ENCODE peak calls at places on chromosomes 7 and 10, in ten cellular contexts. H, P, C, E, M, Q, Y, A, G and X are unnamed samples.

GRCh38 chr7:12256025-12256570 is 45.0 kb downstream of the TMEM106B start:
- DNase-seq in H (no peak), P (peak), C (no peak), E (no peak), M (no peak), Q (no peak), Y (no peak), A (no peak), G (no peak), X (no peak)

GRCh38 chr10:93947055-93947454 is 46.7 kb upstream of the PLCE1 start:
- DNase-seq in H (no peak), P (peak), C (peak), E (no peak), M (peak), Q (no peak), Y (no peak), A (no peak), G (no peak), X (no peak)

GRCh38 chr10:132056663-132057062 is 9.1 kb upstream of the JAKMIP3 start:
- DNase-seq in H (no peak), P (no peak), C (no peak), E (no peak), M (no peak), Q (peak), Y (no peak), A (no peak), G (no peak), X (no peak)

GRCh38 chr7:38232475-38233366 is 40.7 kb downstream of the TARP start:
- DNase-seq in H (peak), P (peak), C (no peak), E (peak), M (no peak), Q (peak), Y (peak), A (peak), G (no peak), X (no peak)

GRCh38 chr7:158861936-158862704 is 5.8 kb downstream of the DYNC2I1 start:
- DNase-seq in H (no peak), P (no peak), C (no peak), E (no peak), M (no peak), Q (no peak), Y (no peak), A (no peak), G (no peak), X (peak)

GRCh38 chr7:48101880-48102448 is 12.9 kb downstream of the UPP1 start:
- DNase-seq in H (no peak), P (no peak), C (no peak), E (peak), M (no peak), Q (no peak), Y (no peak), A (no peak), G (no peak), X (peak)

GRCh38 chr10:70753026-70753663 is 32.0 kb downstream of the TBATA start:
- DNase-seq in H (no peak), P (no peak), C (no peak), E (no peak), M (no peak), Q (peak), Y (no peak), A (no peak), G (no peak), X (no peak)

GRCh38 chr7:74606101-74606908 is 51.2 kb upstream of the GTF2I start:
- DNase-seq in H (peak), P (no peak), C (peak), E (peak), M (no peak), Q (peak), Y (peak), A (no peak), G (no peak), X (no peak)

GRCh38 chr7:126460664-126461063 is 792.1 kb downstream of the GRM8 start:
- DNase-seq in H (no peak), P (no peak), C (no peak), E (no peak), M (no peak), Q (no peak), Y (no peak), A (no peak), G (no peak), X (no peak)

GRCh38 chr7:107464666-107465065 is 5.2 kb upstream of the GPR22 start:
- DNase-seq in H (no peak), P (no peak), C (no peak), E (no peak), M (no peak), Q (no peak), Y (no peak), A (no peak), G (no peak), X (no peak)

GRCh38 chr7:64887756-64888508 is 15.1 kb upstream of the ZNF273 start:
- DNase-seq in H (peak), P (no peak), C (peak), E (peak), M (no peak), Q (no peak), Y (peak), A (peak), G (no peak), X (no peak)

GRCh38 chr10:71297343-71297742 is 21.7 kb upstream of the SLC29A3 start:
- DNase-seq in H (peak), P (no peak), C (no peak), E (no peak), M (no peak), Q (no peak), Y (no peak), A (no peak), G (no peak), X (no peak)

GRCh38 chr7:80428161-80429054 is 83.5 kb downstream of the GNAT3 start:
- DNase-seq in H (peak), P (peak), C (peak), E (peak), M (peak), Q (no peak), Y (no peak), A (no peak), G (peak), X (peak)

GRCh38 chr10:71805776-71806705 is 32.7 kb upstream of the VSIR start:
- DNase-seq in H (peak), P (no peak), C (peak), E (no peak), M (no peak), Q (peak), Y (peak), A (no peak), G (no peak), X (no peak)

GRCh38 chr10:10598297-10598696 is 419.4 kb upstream of the CELF2 start:
- DNase-seq in H (no peak), P (no peak), C (no peak), E (no peak), M (no peak), Q (no peak), Y (no peak), A (no peak), G (no peak), X (no peak)

GRCh38 chr7:111532625-111533024 is 29.7 kb downstream of the IMMP2L start:
- DNase-seq in H (no peak), P (no peak), C (no peak), E (no peak), M (no peak), Q (no peak), Y (no peak), A (no peak), G (no peak), X (no peak)

GRCh38 chr10:114319406-114320248 is 80.6 kb downstream of the VWA2 start:
- DNase-seq in H (no peak), P (no peak), C (no peak), E (no peak), M (no peak), Q (peak), Y (no peak), A (no peak), G (no peak), X (no peak)

GRCh38 chr10:33465747-33466146 is 131.3 kb upstream of the NRP1 start:
- DNase-seq in H (no peak), P (peak), C (no peak), E (no peak), M (no peak), Q (no peak), Y (no peak), A (no peak), G (no peak), X (no peak)

GRCh38 chr10:12825255-12825654 is 176.3 kb downstream of the CCDC3 start:
- DNase-seq in H (no peak), P (peak), C (no peak), E (no peak), M (no peak), Q (no peak), Y (no peak), A (no peak), G (no peak), X (no peak)

GRCh38 chr7:101557978-101558741 is 70.9 kb downstream of the MYL10 start:
- DNase-seq in H (no peak), P (no peak), C (peak), E (no peak), M (no peak), Q (no peak), Y (peak), A (no peak), G (no peak), X (peak)

GRCh38 chr10:128322106-128322505 is 195.9 kb upstream of the MKI67 start:
- DNase-seq in H (no peak), P (no peak), C (no peak), E (no peak), M (no peak), Q (no peak), Y (no peak), A (no peak), G (no peak), X (peak)

GRCh38 chr10:128322950-128323349 is 196.7 kb upstream of the MKI67 start:
- DNase-seq in H (no peak), P (no peak), C (no peak), E (no peak), M (no peak), Q (no peak), Y (no peak), A (no peak), G (no peak), X (peak)

GRCh38 chr10:128325788-128326187 is 199.6 kb upstream of the MKI67 start:
- DNase-seq in H (no peak), P (no peak), C (no peak), E (no peak), M (no peak), Q (no peak), Y (no peak), A (no peak), G (no peak), X (peak)

GRCh38 chr10:128324468-128324867 is 198.2 kb upstream of the MKI67 start:
- DNase-seq in H (no peak), P (no peak), C (no peak), E (no peak), M (no peak), Q (no peak), Y (no peak), A (no peak), G (no peak), X (no peak)

DNA sequence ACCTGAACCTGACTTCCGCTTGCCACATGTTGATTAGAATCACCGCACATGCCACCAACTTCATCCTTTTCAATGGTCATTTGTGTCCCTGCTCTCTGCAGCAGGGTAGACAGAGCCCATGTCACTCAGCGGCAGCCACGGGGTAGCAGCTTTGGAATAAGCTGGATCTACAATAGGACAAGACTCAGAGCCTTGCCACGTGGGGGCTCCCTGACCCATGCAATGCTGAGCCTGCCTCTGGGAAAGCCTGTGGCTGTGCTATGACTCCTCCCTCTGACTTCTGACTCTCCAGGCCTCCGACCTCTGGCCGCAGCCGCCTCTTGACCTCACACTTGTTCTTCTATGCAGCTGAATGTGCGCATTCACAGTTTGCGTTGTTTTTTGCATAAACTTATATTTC is 197.8 kb upstream of the MKI67 start:
- DNase-seq in H (peak), P (no peak), C (no peak), E (peak), M (no peak), Q (no peak), Y (peak), A (no peak), G (no peak), X (no peak)
- TF ChIP-seq CTCF in H (no peak), P (no peak), C (no peak), E (no peak), M (no peak), Q (no peak), Y (no peak), A (no peak), G (no peak), X (no peak)

DNA sequence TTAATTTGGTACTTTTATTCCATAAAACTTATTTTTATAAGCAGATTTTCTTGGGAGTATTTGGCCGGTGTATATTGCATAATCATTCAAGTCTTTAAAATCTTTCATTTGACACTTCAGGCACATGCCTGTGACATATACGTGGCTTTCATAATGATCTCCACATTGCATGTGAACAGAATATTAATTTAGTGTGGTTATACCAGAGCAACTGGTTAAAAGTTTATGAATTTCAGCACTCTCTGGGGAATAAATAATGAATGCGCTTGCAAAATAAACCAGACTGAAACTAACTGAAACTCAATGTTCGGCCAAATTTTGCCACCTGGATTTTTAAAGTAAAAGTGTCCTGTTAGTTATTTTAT is 242.3 kb downstream of the GLI3 start:
- DNase-seq in H (no peak), P (no peak), C (no peak), E (no peak), M (no peak), Q (no peak), Y (no peak), A (no peak), G (no peak), X (no peak)
- H3K4me3 ChIP-seq in H (no peak), P (no peak), C (no peak), E (no peak), M (no peak), Q (no peak), Y (no peak), A (no peak), G (no peak), X (no peak)

GRCh38 chr10:35334297-35334696 is 2.0 kb upstream of the CCNY start:
- DNase-seq in H (no peak), P (no peak), C (no peak), E (no peak), M (no peak), Q (no peak), Y (no peak), A (no peak), G (no peak), X (no peak)

GRCh38 chr10:35336921-35337741 is 822 bp downstream of the CCNY start:
- DNase-seq in H (peak), P (no peak), C (peak), E (peak), M (peak), Q (peak), Y (peak), A (peak), G (peak), X (peak)

GRCh38 chr10:35335133-35335532 is 1.2 kb upstream of the CCNY start:
- DNase-seq in H (no peak), P (peak), C (no peak), E (no peak), M (no peak), Q (no peak), Y (no peak), A (no peak), G (no peak), X (no peak)

GRCh38 chr10:35335718-35336083 is 608 bp upstream of the CCNY start:
- DNase-seq in H (no peak), P (no peak), C (peak), E (peak), M (no peak), Q (peak), Y (peak), A (no peak), G (no peak), X (no peak)

GRCh38 chr10:35336084-35336831 is at the start of gene CCNY:
- DNase-seq in H (peak), P (peak), C (peak), E (peak), M (peak), Q (peak), Y (peak), A (peak), G (peak), X (peak)
- TF ChIP-seq POLR2A in H (peak), P (peak), C (peak), E (peak), M (peak), Q (peak), Y (peak), A (no peak), G (peak), X (peak)

GRCh38 chr7:121002755-121003114 is 14.2 kb downstream of the CPED1 start:
- DNase-seq in H (no peak), P (peak), C (no peak), E (no peak), M (no peak), Q (no peak), Y (no peak), A (no peak), G (no peak), X (no peak)

GRCh38 chr7:121001234-121001633 is 12.7 kb downstream of the CPED1 start:
- DNase-seq in H (no peak), P (no peak), C (no peak), E (no peak), M (no peak), Q (no peak), Y (no peak), A (no peak), G (no peak), X (no peak)

GRCh38 chr7:121000091-121000983 is 11.8 kb downstream of the CPED1 start:
- DNase-seq in H (no peak), P (peak), C (no peak), E (no peak), M (no peak), Q (no peak), Y (no peak), A (no peak), G (no peak), X (no peak)

GRCh38 chr7:121003986-121004685 is 15.6 kb downstream of the CPED1 start:
- DNase-seq in H (peak), P (no peak), C (no peak), E (no peak), M (peak), Q (no peak), Y (no peak), A (no peak), G (no peak), X (no peak)

GRCh38 chr7:121001932-121002754 is 13.6 kb downstream of the CPED1 start:
- DNase-seq in H (no peak), P (no peak), C (no peak), E (no peak), M (no peak), Q (no peak), Y (no peak), A (no peak), G (no peak), X (no peak)
- TF ChIP-seq CTCF in H (no peak), P (no peak), C (no peak), E (no peak), M (no peak), Q (no peak), Y (no peak), A (no peak), G (no peak), X (no peak)

GRCh38 chr10:6737758-6738463 is 157.8 kb upstream of the PRKCQ start:
- DNase-seq in H (no peak), P (peak), C (no peak), E (no peak), M (no peak), Q (no peak), Y (no peak), A (no peak), G (peak), X (no peak)
- H3K4me3 ChIP-seq in H (no peak), P (no peak), C (no peak), E (no peak), M (no peak), Q (no peak), Y (no peak), A (peak), G (peak), X (no peak)

GRCh38 chr7:90211391-90212148 is at the start of gene STEAP2:
- DNase-seq in H (peak), P (peak), C (peak), E (peak), M (peak), Q (peak), Y (peak), A (peak), G (peak), X (peak)
- TF ChIP-seq POLR2A in H (peak), P (no peak), C (peak), E (no peak), M (peak), Q (peak), Y (peak), A (peak), G (peak), X (no peak)